ENCODE peak calls at places on chromosomes 2 and 18, in eight cellular contexts. E is tibial nerve, O is NT2/D1, I is upper lobe of right lung, D is GM23248, L is esophagus squamous epithelium, H is neural progenitor cell, T is A673. Z is an unnamed sample.

GRCh38 chr2:43136862-43137261 is 89.5 kb downstream of the ZFP36L2 start:
- DNase-seq in E (no peak), T (no peak), H (no peak), D (no peak), I (no peak), O (no peak), L (peak; percentile 11), Z (no peak)

GRCh38 chr18:10490401-10491289 is 35.2 kb upstream of the NAPG start:
- DNase-seq in L (no peak), E (no peak), I (no peak), D (no peak), H (peak; percentile 76), O (no peak), T (no peak), Z (no peak)

GRCh38 chr2:105405291-105405690 is 6.4 kb upstream of the FHL2 start:
- DNase-seq in T (no peak), O (no peak), D (peak; percentile 81), H (no peak), E (no peak), I (no peak), L (no peak), Z (peak; percentile 56)

GRCh38 chr18:6363216-6363615 is 51.5 kb downstream of the L3MBTL4 start:
- DNase-seq in H (no peak), L (no peak), I (no peak), D (no peak), E (no peak), O (no peak), T (no peak), Z (no peak)

GRCh38 chr2:207487650-207488315 is 42.0 kb upstream of the CREB1 start:
- DNase-seq in E (no peak), T (peak; percentile 38), H (no peak), I (no peak), D (peak; percentile 98), O (no peak), L (no peak), Z (no peak)

GRCh38 chr2:237538901-237539300 is 27.5 kb upstream of the PRLH start:
- DNase-seq in O (no peak), H (no peak), T (no peak), E (no peak), I (no peak), D (no peak), L (no peak), Z (no peak)

GRCh38 chr2:215660687-215661086 is 224.8 kb upstream of the FN1 start:
- DNase-seq in H (no peak), O (no peak), I (no peak), L (no peak), D (peak; percentile 92), T (no peak), E (no peak), Z (no peak)

GRCh38 chr18:26017929-26018328 is 72.5 kb downstream of the SS18 start:
- DNase-seq in L (no peak), O (no peak), I (no peak), H (no peak), D (peak; percentile 12), T (peak; percentile 19), E (no peak), Z (no peak)

GRCh38 chr18:25737710-25738251 is 352.6 kb downstream of the SS18 start:
- DNase-seq in I (no peak), O (no peak), H (no peak), E (peak; percentile 34), T (no peak), L (no peak), D (peak; percentile 97), Z (no peak)

GRCh38 chr18:51957001-51957400 is 383.0 kb upstream of the DCC start:
- DNase-seq in E (no peak), T (no peak), H (no peak), O (no peak), L (no peak), I (no peak), D (no peak), Z (no peak)
- H3K9me3 ChIP-seq in E (no peaks in the 10 kb centered on the region), T (no peaks in the 10 kb centered on the region), H (no peaks in the 10 kb centered on the region), O (no peaks in the 10 kb centered on the region), L (no peaks in the 10 kb centered on the region), I (no peaks in the 10 kb centered on the region), D (no peaks in the 10 kb centered on the region), Z (no peaks in the 10 kb centered on the region)

DNA sequence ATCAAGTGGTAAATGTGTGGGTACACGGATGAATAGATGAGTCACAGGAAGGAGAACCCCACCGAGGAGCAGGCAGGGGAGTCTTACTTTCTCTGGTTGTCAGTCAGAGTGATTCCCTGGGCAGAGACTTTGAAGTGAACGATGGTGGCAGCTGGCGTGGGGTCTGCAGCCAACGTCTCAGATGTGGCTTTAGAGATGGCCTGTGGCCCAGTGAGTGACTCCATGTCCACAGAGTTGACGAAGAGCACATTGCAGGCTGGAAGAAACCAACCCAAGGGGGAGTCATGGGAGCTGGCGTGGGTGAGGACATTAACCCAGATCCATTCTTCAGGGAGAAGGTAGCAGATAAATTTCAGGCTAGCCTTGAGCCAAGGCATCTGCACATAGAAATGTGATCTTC is 193.1 kb downstream of the TNS1 start:
- DNase-seq in I (no peak), L (no peak), D (no peak), O (no peak), H (no peak), T (no peak), E (no peak), Z (no peak)
- H3K36me3 ChIP-seq in I (peaks cover 89% of the 10 kb centered on the region), L (peaks cover 88% of the 10 kb centered on the region), D (peaks cover 55% of the 10 kb centered on the region), O (peaks cover 70% of the 10 kb centered on the region), H (no peaks in the 10 kb centered on the region), T (peaks cover 52% of the 10 kb centered on the region), E (peaks cover 89% of the 10 kb centered on the region), Z (peaks cover 94% of the 10 kb centered on the region)

DNA sequence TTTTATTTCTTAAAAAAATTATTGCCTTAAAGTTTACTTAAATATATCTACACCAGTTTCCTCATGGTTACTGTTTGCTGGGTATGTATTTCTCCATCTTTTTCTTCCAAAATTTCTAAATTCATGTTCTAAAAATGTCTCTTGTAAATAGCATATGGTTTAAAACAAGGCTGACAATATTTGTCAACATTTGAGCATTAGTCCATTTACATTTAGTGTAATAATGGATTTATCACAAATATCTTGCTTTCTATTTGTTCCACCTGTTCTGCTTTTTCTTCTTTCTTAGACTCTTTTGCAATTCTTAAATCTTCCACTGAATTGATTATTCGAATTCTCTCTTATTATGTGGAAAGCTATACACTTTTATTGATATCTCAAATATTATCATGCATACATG is 87.7 kb upstream of the SMAD7 start:
- DNase-seq in D (no peak), O (no peak), E (no peak), I (no peak), L (no peak), H (no peak), T (no peak), Z (no peak)
- H3K9me3 ChIP-seq in D (no peaks in the 10 kb centered on the region), O (peaks cover 24% of the 10 kb centered on the region), E (no peaks in the 10 kb centered on the region), I (peaks cover 15% of the 10 kb centered on the region), L (peaks cover 8% of the 10 kb centered on the region), H (peaks cover 8% of the 10 kb centered on the region), T (peaks cover 17% of the 10 kb centered on the region), Z (peaks cover 13% of the 10 kb centered on the region)

DNA sequence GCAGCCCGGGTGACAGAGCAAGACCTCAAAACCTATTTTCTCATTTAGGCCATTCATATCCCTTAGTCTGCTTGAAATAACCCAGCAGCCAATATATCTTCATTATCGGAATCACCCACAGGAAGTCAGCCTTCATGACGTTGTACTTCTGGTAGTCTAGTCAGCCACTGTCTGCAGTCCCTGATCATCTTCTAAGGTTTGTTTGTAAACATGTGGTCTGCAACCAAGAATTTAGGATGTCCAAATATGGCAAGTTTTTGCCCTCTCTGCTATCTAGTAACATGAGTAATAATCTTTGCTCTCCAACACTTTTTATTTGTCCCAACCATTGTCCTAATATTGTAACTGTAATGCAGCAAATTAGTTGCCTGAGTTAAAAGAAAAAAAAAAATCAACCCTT is 92.5 kb downstream of the PRPF40A start:
- DNase-seq in O (no peak), E (no peak), L (no peak), D (no peak), H (no peak), I (no peak), T (no peak), Z (no peak)
- H3K36me3 ChIP-seq in O (peaks cover 44% of the 10 kb centered on the region), E (peaks cover 44% of the 10 kb centered on the region), L (peaks cover 37% of the 10 kb centered on the region), D (peaks cover 3% of the 10 kb centered on the region), H (no peaks in the 10 kb centered on the region), I (peaks cover 51% of the 10 kb centered on the region), T (peaks cover 22% of the 10 kb centered on the region), Z (peaks cover 18% of the 10 kb centered on the region)

DNA sequence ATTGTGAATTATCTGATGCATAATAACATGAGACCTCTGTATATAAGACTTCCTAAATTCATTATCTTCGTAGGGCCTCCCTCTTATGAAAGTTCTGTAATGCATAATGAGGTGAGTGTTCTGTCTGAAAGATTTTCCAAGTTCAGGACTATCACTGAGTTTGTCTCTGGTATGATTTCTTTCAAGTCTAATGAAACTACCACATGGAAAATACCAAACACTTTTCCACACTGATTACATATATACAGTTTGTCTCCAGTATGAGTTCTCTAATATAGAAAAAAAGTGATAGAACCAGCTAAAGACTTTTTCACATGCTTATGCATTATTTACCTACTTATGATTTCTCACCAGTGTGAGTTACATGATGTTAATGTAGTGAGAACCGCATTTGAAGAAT is 34.7 kb downstream of the CTNNA2 start:
- DNase-seq in T (no peak), H (no peak), D (no peak), O (no peak), I (no peak), E (no peak), L (no peak), Z (no peak)
- H3K9me3 ChIP-seq in T (peaks cover 26% of the 10 kb centered on the region), H (peaks cover 27% of the 10 kb centered on the region), D (peaks cover 4% of the 10 kb centered on the region), O (peaks cover 75% of the 10 kb centered on the region), I (peaks cover 15% of the 10 kb centered on the region), E (peaks cover 4% of the 10 kb centered on the region), L (peaks cover 8% of the 10 kb centered on the region), Z (peaks cover 3% of the 10 kb centered on the region)

DNA sequence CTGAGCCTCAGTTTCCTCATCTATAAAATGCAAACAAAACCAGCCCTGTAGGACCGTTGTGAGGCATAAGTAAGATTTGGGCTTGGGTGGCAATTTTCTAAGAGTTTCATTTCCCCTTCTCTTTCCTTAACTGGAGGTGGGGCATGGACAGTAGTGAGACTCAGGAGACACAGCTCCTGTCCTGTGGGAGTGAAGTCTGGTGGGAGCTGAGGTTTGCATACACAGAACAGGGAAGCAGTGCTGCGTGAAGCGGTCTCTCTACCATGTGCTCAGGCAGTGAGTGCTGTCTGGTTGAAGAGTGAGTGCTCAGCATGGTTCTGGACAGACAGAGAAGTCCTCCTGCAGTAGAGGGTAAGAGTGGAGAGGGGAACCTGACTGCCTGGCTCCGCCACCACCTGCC is 62.3 kb upstream of the MCFD2 start:
- DNase-seq in I (no peak), D (no peak), O (no peak), T (no peak), H (no peak), L (no peak), E (no peak), Z (no peak)
- H3K36me3 ChIP-seq in I (peaks cover 47% of the 10 kb centered on the region), D (peaks cover 32% of the 10 kb centered on the region), O (peaks cover 59% of the 10 kb centered on the region), T (no peaks in the 10 kb centered on the region), H (no peaks in the 10 kb centered on the region), L (peaks cover 97% of the 10 kb centered on the region), E (peaks cover 82% of the 10 kb centered on the region), Z (peaks cover 22% of the 10 kb centered on the region)

Z was measured in right atrium auricular region.